ENCODE peak calls at places on chromosomes 7 and 10, in seven cellular contexts. P, A, Y, G, V, O and R are unnamed samples.

GRCh38 chr7:111827863-111828504 is 265.7 kb upstream of the IMMP2L start:
- DNase-seq in P (no peak), A (peak; percentile 54), Y (peak; percentile 65), G (no peak), V (peak; percentile 36), O (no peak), R (no peak)

GRCh38 chr7:94434031-94434430 is 39.3 kb downstream of the COL1A2 start:
- DNase-seq in P (no peak), A (no peak), Y (no peak), G (no peak), V (no peak), O (no peak), R (no peak)

GRCh38 chr7:26147030-26147429 is 5.0 kb upstream of the NFE2L3 start:
- DNase-seq in P (no peak), A (no peak), Y (no peak), G (no peak), V (peak; percentile 71), O (no peak), R (no peak)

GRCh38 chr7:40429821-40430220 is 295.0 kb downstream of the SUGCT start:
- DNase-seq in P (no peak), A (no peak), Y (no peak), G (no peak), V (no peak), O (no peak), R (no peak)

GRCh38 chr10:89209718-89210117 is 2.6 kb upstream of the CH25H start:
- DNase-seq in P (no peak), A (no peak), Y (no peak), G (no peak), V (no peak), O (no peak), R (no peak)

GRCh38 chr10:62492012-62492869 is 118.1 kb downstream of the ZNF365 start:
- DNase-seq in P (no peak), A (peak; percentile 41), Y (no peak), G (peak; percentile 72), V (no peak), O (peak; percentile 48), R (no peak)

GRCh38 chr7:135697276-135698049 is 30.5 kb downstream of the SLC13A4 start:
- DNase-seq in P (no peak), A (no peak), Y (no peak), G (no peak), V (no peak), O (no peak), R (no peak)

GRCh38 chr10:106557951-106558733 is 606.4 kb downstream of the SORCS1 start:
- DNase-seq in P (no peak), A (no peak), Y (peak; percentile 2), G (no peak), V (no peak), O (no peak), R (no peak)

GRCh38 chr10:69955897-69956832 is 96.5 kb upstream of the MACROH2A2 start:
- DNase-seq in P (no peak), A (no peak), Y (no peak), G (no peak), V (no peak), O (no peak), R (no peak)

GRCh38 chr10:17951868-17952371 is at the start of gene SLC39A12:
- DNase-seq in P (no peak), A (peak; percentile 18), Y (peak; percentile 69), G (no peak), V (no peak), O (no peak), R (no peak)

GRCh38 chr10:17954856-17955255 is 3.1 kb downstream of the SLC39A12 start:
- DNase-seq in P (no peak), A (no peak), Y (no peak), G (no peak), V (no peak), O (no peak), R (no peak)

GRCh38 chr10:17950726-17951125 is 992 bp upstream of the SLC39A12 start:
- DNase-seq in P (no peak), A (no peak), Y (no peak), G (no peak), V (no peak), O (no peak), R (no peak)
- H3K36me3 ChIP-seq in P (no peaks in the 10 kb centered on the region), A (no peaks in the 10 kb centered on the region), Y (no peaks in the 10 kb centered on the region), G (no peaks in the 10 kb centered on the region), V (no peaks in the 10 kb centered on the region), O (no peaks in the 10 kb centered on the region), R (no peaks in the 10 kb centered on the region)

GRCh38 chr7:1597791-1598190 is 28.0 kb upstream of the PSMG3 start:
- DNase-seq in P (no peak), A (no peak), Y (no peak), G (no peak), V (no peak), O (no peak), R (no peak)

GRCh38 chr7:1598961-1599360 is 29.1 kb upstream of the PSMG3 start:
- DNase-seq in P (no peak), A (no peak), Y (no peak), G (no peak), V (no peak), O (no peak), R (no peak)

GRCh38 chr7:1598286-1598685 is 28.5 kb upstream of the PSMG3 start:
- DNase-seq in P (no peak), A (no peak), Y (no peak), G (no peak), V (no peak), O (no peak), R (no peak)

GRCh38 chr7:1596181-1597043 is 26.6 kb upstream of the PSMG3 start:
- DNase-seq in P (no peak), A (no peak), Y (no peak), G (no peak), V (no peak), O (no peak), R (no peak)

DNA sequence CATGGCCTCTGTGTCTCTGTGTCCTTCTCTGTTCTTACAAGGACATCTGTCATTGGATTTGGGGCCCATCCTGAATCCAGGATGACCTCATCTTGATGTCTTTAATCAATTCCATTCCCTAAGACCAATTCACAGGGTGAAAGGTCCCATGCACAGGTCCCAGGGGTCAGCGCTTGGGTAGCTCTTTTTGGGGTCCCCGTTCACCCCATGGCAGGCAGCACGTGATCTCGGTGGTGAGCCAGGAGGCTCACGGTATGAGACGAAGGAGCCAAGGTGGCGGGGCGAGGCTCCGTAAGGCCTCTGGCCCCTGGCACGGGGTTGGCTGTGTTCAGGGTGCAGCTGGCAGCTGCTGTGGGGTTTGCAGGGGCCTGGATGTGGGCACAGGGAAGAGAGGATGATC is 27.5 kb upstream of the PSMG3 start:
- DNase-seq in P (no peak), A (no peak), Y (no peak), G (no peak), V (no peak), O (no peak), R (no peak)
- H3K27ac ChIP-seq in P (no peak overlapping the region), A (no peak overlapping the region), Y (no peak overlapping the region), G (no peak overlapping the region), V (no peak overlapping the region), O (no peak overlapping the region), R (no peak overlapping the region)

GRCh38 chr10:97256356-97256755 is 36.1 kb downstream of the ARHGAP19 start:
- DNase-seq in P (no peak), A (no peak), Y (no peak), G (no peak), V (no peak), O (no peak), R (no peak)
- H3K36me3 ChIP-seq in P (peaks cover 44% of the 10 kb centered on the region), A (peaks cover 4% of the 10 kb centered on the region), Y (no peaks in the 10 kb centered on the region), G (peaks cover 70% of the 10 kb centered on the region), V (peaks cover 7% of the 10 kb centered on the region), O (no peaks in the 10 kb centered on the region), R (no peaks in the 10 kb centered on the region)

GRCh38 chr10:5694573-5694972 is 9.9 kb downstream of the TASOR2 start:
- DNase-seq in P (no peak), A (no peak), Y (no peak), G (peak; percentile 54), V (no peak), O (no peak), R (no peak)

GRCh38 chr10:5691786-5692185 is 7.1 kb downstream of the TASOR2 start:
- DNase-seq in P (no peak), A (no peak), Y (no peak), G (peak; percentile 37), V (no peak), O (no peak), R (peak; percentile 30)

GRCh38 chr10:5698062-5698461 is 13.4 kb downstream of the TASOR2 start:
- DNase-seq in P (no peak), A (no peak), Y (no peak), G (no peak), V (no peak), O (no peak), R (no peak)

GRCh38 chr10:5692476-5693358 is 8.1 kb downstream of the TASOR2 start:
- DNase-seq in P (peak; percentile 48), A (peak; percentile 84), Y (peak; percentile 14), G (peak; percentile 87), V (peak; percentile 39), O (no peak), R (peak; percentile 66)

DNA sequence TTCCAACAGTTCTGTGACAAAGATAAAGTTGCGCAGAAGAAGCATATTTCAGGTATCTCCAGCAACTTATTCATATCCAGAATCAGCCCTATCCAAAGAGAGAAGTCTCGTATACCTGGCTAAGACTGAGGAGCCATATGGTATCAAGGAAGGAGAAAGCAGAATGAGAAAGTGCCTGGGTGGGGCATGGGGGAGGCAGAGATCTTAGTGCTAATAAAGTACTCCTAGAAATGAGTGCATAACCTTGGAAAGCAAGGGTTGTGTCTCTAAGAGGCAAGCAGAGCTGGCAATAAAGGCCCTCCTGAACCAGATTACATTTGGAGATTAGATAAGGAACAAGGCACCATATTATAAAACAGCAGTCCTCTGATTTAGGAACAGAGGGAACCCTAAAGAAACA is 12.7 kb downstream of the TASOR2 start:
- DNase-seq in P (no peak), A (no peak), Y (no peak), G (no peak), V (no peak), O (no peak), R (peak; percentile 71)
- H3K27ac ChIP-seq in P (no peak overlapping the region), A (no peak overlapping the region), Y (no peak overlapping the region), G (peak overlapping the region; percentile 14), V (no peak overlapping the region), O (no peak overlapping the region), R (peak overlapping the region; percentile 19)

DNA sequence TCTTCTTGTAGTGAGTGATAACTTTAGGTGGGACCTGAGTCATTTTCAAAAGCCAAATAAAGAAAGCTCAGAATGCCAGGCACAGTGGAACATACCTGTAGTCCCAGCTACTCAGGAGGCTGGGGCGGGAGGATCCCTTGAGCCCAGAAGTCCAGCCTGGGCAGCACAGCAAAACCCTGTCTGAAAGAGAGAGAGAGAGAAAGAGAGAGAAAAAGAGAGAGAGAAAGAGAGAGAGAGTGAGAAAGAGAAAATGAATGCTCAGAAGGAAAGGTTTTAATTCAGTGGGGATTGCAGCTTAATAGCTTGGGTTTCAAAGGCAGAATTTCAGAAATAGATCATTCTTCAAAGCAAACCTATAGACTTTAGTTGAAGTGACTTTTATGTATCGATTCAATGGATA is 25.7 kb downstream of the GPNMB start:
- DNase-seq in P (no peak), A (no peak), Y (no peak), G (no peak), V (no peak), O (no peak), R (no peak)
- H3K36me3 ChIP-seq in P (peaks cover 19% of the 10 kb centered on the region), A (no peaks in the 10 kb centered on the region), Y (no peaks in the 10 kb centered on the region), G (no peaks in the 10 kb centered on the region), V (peaks cover 5% of the 10 kb centered on the region), O (no peaks in the 10 kb centered on the region), R (no peaks in the 10 kb centered on the region)

DNA sequence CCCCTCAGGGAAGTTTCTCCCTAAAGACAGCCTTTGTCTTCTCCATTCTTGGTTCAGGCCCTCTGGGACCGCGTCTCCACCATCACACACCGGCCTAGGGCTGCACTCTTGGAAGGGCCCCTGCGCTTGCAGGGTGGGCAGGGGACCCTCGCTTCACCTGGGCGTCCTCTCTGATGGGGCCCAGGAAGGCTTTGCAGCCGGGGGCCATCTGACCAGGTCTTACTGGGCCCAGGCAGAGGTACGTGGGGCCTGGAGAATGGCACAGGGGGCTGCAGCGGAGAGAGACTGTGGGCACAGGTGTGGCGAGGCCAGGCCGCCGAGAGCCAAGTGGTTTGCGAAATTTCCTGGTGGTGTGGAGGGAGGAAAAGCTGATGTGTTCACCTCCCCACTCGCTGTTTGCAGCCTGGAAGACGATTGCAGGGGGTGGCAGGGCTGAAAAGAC is 44.4 kb downstream of the ALOX5 start:
- DNase-seq in P (no peak), A (no peak), Y (no peak), G (no peak), V (no peak), O (no peak), R (no peak)
- H3K27ac ChIP-seq in P (peak overlapping the region; percentile 99), A (peak overlapping the region; percentile 87), Y (no peak overlapping the region), G (no peak overlapping the region), V (peak overlapping the region; percentile 96), O (no peak overlapping the region), R (peak overlapping the region; percentile 80)